ENCODE peak calls at places on chromosomes 2 and 18, in four cellular contexts. One of them, this sample, is unnamed.
A peak's percentile ranks its signal among the peaks of the same experiment; 100 is the strongest.

GRCh38 chr2:137117385-137117784 is 352.0 kb downstream of the THSD7B start:
- DNase-seq in mucosa of descending colon: no peak
- DNase-seq in GM20000: no peak
- DNase-seq in AG10803: peak; percentile 53
- DNase-seq in this sample: no peak

GRCh38 chr18:54774423-54774822 is 53.9 kb upstream of the RAB27B start:
- DNase-seq in mucosa of descending colon: no peak
- DNase-seq in GM20000: no peak
- DNase-seq in AG10803: peak; percentile 75
- DNase-seq in this sample: no peak

GRCh38 chr18:73980289-73980979 is 167.2 kb downstream of the FBXO15 start:
- DNase-seq in mucosa of descending colon: peak; percentile 25
- DNase-seq in GM20000: no peak
- DNase-seq in AG10803: peak; percentile 21
- DNase-seq in this sample: peak; percentile 60

GRCh38 chr2:148789059-148789458 is 86.0 kb upstream of the KIF5C start:
- DNase-seq in mucosa of descending colon: no peak
- DNase-seq in GM20000: no peak
- DNase-seq in AG10803: no peak
- DNase-seq in this sample: no peak

GRCh38 chr2:110104025-110104771 is 11.4 kb downstream of the MALL start:
- DNase-seq in mucosa of descending colon: no peak
- DNase-seq in GM20000: no peak
- DNase-seq in AG10803: no peak
- DNase-seq in this sample: no peak

GRCh38 chr2:118084483-118085089 is 3.7 kb upstream of the INSIG2 start:
- DNase-seq in mucosa of descending colon: no peak
- DNase-seq in GM20000: no peak
- DNase-seq in AG10803: no peak
- DNase-seq in this sample: no peak

GRCh38 chr2:135600915-135601314 is 69.6 kb downstream of the R3HDM1 start:
- DNase-seq in mucosa of descending colon: no peak
- DNase-seq in GM20000: no peak
- DNase-seq in AG10803: peak; percentile 16
- DNase-seq in this sample: no peak

GRCh38 chr18:8478166-8478967 is 130.9 kb upstream of the RAB12 start:
- DNase-seq in mucosa of descending colon: peak; percentile 68
- DNase-seq in GM20000: peak; percentile 80
- DNase-seq in AG10803: peak; percentile 39
- DNase-seq in this sample: peak; percentile 45

GRCh38 chr2:150733219-150733618 is 245.8 kb upstream of the RND3 start:
- DNase-seq in mucosa of descending colon: no peak
- DNase-seq in GM20000: no peak
- DNase-seq in AG10803: no peak
- DNase-seq in this sample: no peak

GRCh38 chr2:240432820-240433801 is 2.4 kb upstream of the GPC1 start:
- DNase-seq in mucosa of descending colon: no peak
- DNase-seq in GM20000: no peak
- DNase-seq in AG10803: no peak
- DNase-seq in this sample: peak; percentile 35

GRCh38 chr2:152825834-152826233 is 107.4 kb downstream of the ARL6IP6 start:
- DNase-seq in mucosa of descending colon: no peak
- DNase-seq in GM20000: no peak
- DNase-seq in AG10803: peak; percentile 93
- DNase-seq in this sample: no peak

GRCh38 chr2:157751462-157752058 is 122.9 kb upstream of the ACVR1C start:
- DNase-seq in mucosa of descending colon: peak; percentile 28
- DNase-seq in GM20000: no peak
- DNase-seq in AG10803: peak; percentile 32
- DNase-seq in this sample: no peak

GRCh38 chr2:171763602-171764001 is 76.3 kb downstream of the DYNC1I2 start:
- DNase-seq in mucosa of descending colon: no peak
- DNase-seq in GM20000: no peak
- DNase-seq in AG10803: no peak
- DNase-seq in this sample: no peak

GRCh38 chr2:113724010-113724409 is 32.4 kb downstream of the SLC35F5 start:
- DNase-seq in mucosa of descending colon: no peak
- DNase-seq in GM20000: no peak
- DNase-seq in AG10803: no peak
- DNase-seq in this sample: no peak

GRCh38 chr2:111975053-111975552 is 76.7 kb downstream of the MERTK start:
- DNase-seq in mucosa of descending colon: no peak
- DNase-seq in GM20000: no peak
- DNase-seq in AG10803: peak; percentile 63
- DNase-seq in this sample: no peak

GRCh38 chr2:186535861-186536260 is 49.8 kb downstream of the ZC3H15 start:
- DNase-seq in mucosa of descending colon: no peak
- DNase-seq in GM20000: no peak
- DNase-seq in AG10803: no peak
- DNase-seq in this sample: no peak

GRCh38 chr2:132412021-132412420 is 4.6 kb upstream of the GPR39 start:
- DNase-seq in mucosa of descending colon: no peak
- DNase-seq in GM20000: no peak
- DNase-seq in AG10803: no peak
- DNase-seq in this sample: no peak

GRCh38 chr2:69200107-69200520 is 186.9 kb downstream of the GFPT1 start:
- DNase-seq in mucosa of descending colon: no peak
- DNase-seq in GM20000: no peak
- DNase-seq in AG10803: peak; percentile 97
- DNase-seq in this sample: no peak

GRCh38 chr18:48472610-48473009 is 63.4 kb upstream of the ZBTB7C start:
- DNase-seq in mucosa of descending colon: no peak
- DNase-seq in GM20000: no peak
- DNase-seq in AG10803: peak; percentile 82
- DNase-seq in this sample: no peak

GRCh38 chr2:228700638-228701037 is 519.2 kb upstream of the SPHKAP start:
- DNase-seq in mucosa of descending colon: no peak
- DNase-seq in GM20000: no peak
- DNase-seq in AG10803: peak; percentile 63
- DNase-seq in this sample: no peak

GRCh38 chr2:64524604-64525322 is 635 bp downstream of the AFTPH start:
- DNase-seq in mucosa of descending colon: peak; percentile 51
- DNase-seq in GM20000: no peak
- DNase-seq in AG10803: no peak
- DNase-seq in this sample: peak; percentile 31

GRCh38 chr2:156430978-156431358 is 5.2 kb upstream of the GPD2 start:
- DNase-seq in mucosa of descending colon: no peak
- DNase-seq in GM20000: peak; percentile 68
- DNase-seq in AG10803: peak; percentile 63
- DNase-seq in this sample: no peak

GRCh38 chr2:151552287-151552686 is 142.6 kb downstream of the RIF1 start:
- DNase-seq in mucosa of descending colon: no peak
- DNase-seq in GM20000: no peak
- DNase-seq in AG10803: no peak
- DNase-seq in this sample: no peak

GRCh38 chr2:46390036-46390435 is 89.3 kb upstream of the TMEM247 start:
- DNase-seq in mucosa of descending colon: no peak
- DNase-seq in GM20000: no peak
- DNase-seq in AG10803: no peak
- DNase-seq in this sample: no peak

GRCh38 chr2:72788756-72789155 is 37.1 kb downstream of the EXOC6B start:
- DNase-seq in mucosa of descending colon: no peak
- DNase-seq in GM20000: no peak
- DNase-seq in AG10803: peak; percentile 62
- DNase-seq in this sample: no peak

GRCh38 chr2:27593240-27593639 is 10.4 kb downstream of the ZNF512 start:
- DNase-seq in mucosa of descending colon: no peak
- DNase-seq in GM20000: no peak
- DNase-seq in AG10803: no peak
- DNase-seq in this sample: no peak

GRCh38 chr2:195304310-195304709 is 352.7 kb upstream of the SLC39A10 start:
- DNase-seq in mucosa of descending colon: no peak
- DNase-seq in GM20000: no peak
- DNase-seq in AG10803: peak; percentile 6
- DNase-seq in this sample: no peak

GRCh38 chr2:125516496-125517109 is 1139.4 kb upstream of the GYPC start:
- DNase-seq in mucosa of descending colon: peak; percentile 33
- DNase-seq in GM20000: peak; percentile 38
- DNase-seq in AG10803: no peak
- DNase-seq in this sample: no peak
- TF ChIP-seq CTCF in mucosa of descending colon: peak; percentile 38
- TF ChIP-seq CTCF in GM20000: peak; percentile 81
- TF ChIP-seq CTCF in AG10803: peak; percentile 27
- TF ChIP-seq CTCF in this sample: peak; percentile 28

GRCh38 chr2:100293341-100294161 is 28.8 kb downstream of the LONRF2 start:
- DNase-seq in mucosa of descending colon: no peak
- DNase-seq in GM20000: no peak
- DNase-seq in AG10803: no peak
- DNase-seq in this sample: no peak

GRCh38 chr2:100290718-100291151 is 31.6 kb downstream of the LONRF2 start:
- DNase-seq in mucosa of descending colon: no peak
- DNase-seq in GM20000: no peak
- DNase-seq in AG10803: no peak
- DNase-seq in this sample: no peak

GRCh38 chr2:100294162-100294497 is 28.2 kb downstream of the LONRF2 start:
- DNase-seq in mucosa of descending colon: no peak
- DNase-seq in GM20000: no peak
- DNase-seq in AG10803: no peak
- DNase-seq in this sample: no peak

GRCh38 chr2:100291152-100291970 is 30.9 kb downstream of the LONRF2 start:
- DNase-seq in mucosa of descending colon: peak; percentile 5
- DNase-seq in GM20000: no peak
- DNase-seq in AG10803: peak; percentile 87
- DNase-seq in this sample: peak; percentile 60

DNA sequence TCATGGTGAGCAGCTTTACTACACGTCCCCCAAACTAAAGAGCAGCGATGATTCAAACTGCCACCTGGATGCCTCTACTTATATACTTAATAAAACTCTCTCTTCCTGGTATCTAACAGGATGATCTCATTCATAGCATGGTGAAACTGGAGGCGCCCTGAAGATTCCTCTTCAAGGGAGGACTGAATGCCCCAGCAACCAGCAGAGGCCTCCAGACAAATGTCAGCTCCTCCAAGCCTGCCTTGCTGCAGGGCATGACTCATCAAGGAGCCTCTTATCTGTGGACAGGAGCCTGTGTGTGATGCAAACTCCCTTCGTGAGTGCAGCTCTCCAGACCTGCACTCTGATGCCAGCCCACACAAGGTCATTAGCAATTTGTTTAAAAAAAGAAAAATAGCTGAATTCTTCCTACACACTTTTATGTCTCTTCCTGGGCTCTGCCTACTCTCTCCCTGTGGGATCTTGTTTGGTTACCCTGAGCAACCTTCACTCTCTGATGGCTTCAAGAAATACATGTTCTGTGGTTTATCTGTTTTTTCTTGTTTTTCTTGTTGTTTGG is 30.2 kb downstream of the LONRF2 start:
- DNase-seq in mucosa of descending colon: no peak
- DNase-seq in GM20000: no peak
- DNase-seq in AG10803: peak; percentile 65
- DNase-seq in this sample: peak; percentile 52
- TF ChIP-seq CTCF in mucosa of descending colon: no peak
- TF ChIP-seq CTCF in GM20000: no peak
- TF ChIP-seq CTCF in AG10803: no peak
- TF ChIP-seq CTCF in this sample: no peak

GRCh38 chr2:50786345-50786744 is 245.6 kb downstream of the NRXN1 start:
- DNase-seq in mucosa of descending colon: no peak
- DNase-seq in GM20000: no peak
- DNase-seq in AG10803: no peak
- DNase-seq in this sample: no peak
- TF ChIP-seq CTCF in mucosa of descending colon: no peak
- TF ChIP-seq CTCF in GM20000: no peak
- TF ChIP-seq CTCF in AG10803: no peak
- TF ChIP-seq CTCF in this sample: peak; percentile 20

GRCh38 chr2:1047485-1047884 is 96.8 kb downstream of the SNTG2 start:
- DNase-seq in mucosa of descending colon: no peak
- DNase-seq in GM20000: no peak
- DNase-seq in AG10803: peak; percentile 22
- DNase-seq in this sample: no peak
- TF ChIP-seq CTCF in mucosa of descending colon: no peak
- TF ChIP-seq CTCF in GM20000: no peak
- TF ChIP-seq CTCF in AG10803: peak; percentile 11
- TF ChIP-seq CTCF in this sample: no peak

GRCh38 chr2:20452551-20452950 is 5.7 kb downstream of the RHOB start:
- DNase-seq in mucosa of descending colon: no peak
- DNase-seq in GM20000: no peak
- DNase-seq in AG10803: no peak
- DNase-seq in this sample: no peak
- TF ChIP-seq CTCF in mucosa of descending colon: no peak
- TF ChIP-seq CTCF in GM20000: no peak
- TF ChIP-seq CTCF in AG10803: no peak
- TF ChIP-seq CTCF in this sample: no peak

DNA sequence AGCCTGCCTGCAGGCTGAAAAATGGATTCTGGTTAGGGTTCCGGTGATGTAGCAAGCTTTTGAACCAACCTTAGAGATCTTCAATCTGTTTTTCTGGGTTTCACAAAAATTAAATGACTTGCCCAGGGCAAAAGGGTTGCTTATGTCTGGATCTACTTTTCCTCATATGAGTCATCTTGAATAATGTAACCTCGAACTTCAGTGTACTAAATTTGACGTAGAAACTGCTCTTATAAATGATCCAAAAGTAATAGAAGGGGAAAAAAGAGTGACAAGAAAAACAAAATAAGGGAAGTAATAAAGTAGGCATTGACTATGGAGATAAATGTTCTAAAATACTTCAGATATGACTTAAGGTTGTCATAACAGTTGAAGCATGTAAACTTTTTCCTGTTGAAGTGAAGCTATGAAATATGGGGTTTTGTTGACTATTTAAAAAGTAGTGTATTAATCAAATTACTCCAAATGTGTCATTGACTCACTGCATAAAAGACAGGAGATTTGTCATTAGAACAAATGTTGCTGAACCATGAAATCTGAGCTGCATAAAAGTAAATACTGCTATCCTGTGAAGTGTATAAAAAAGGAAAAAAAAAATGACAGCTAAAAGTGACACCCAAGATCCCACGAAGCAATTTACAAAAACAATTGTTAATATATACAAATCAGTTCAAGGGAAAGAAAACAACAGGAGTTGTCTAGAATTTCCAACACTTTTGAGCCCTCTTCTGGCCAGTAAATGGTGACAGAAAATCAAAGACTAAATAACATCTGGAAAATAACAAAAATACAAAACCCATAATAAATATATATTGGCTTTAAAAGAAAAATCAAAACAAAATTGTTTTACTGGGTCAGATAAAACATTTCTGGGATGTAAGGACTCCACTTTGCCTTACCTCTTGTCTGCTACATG is 103.6 kb upstream of the SERPINE2 start:
- DNase-seq in mucosa of descending colon: no peak
- DNase-seq in GM20000: no peak
- DNase-seq in AG10803: peak; percentile 81
- DNase-seq in this sample: no peak
- TF ChIP-seq CTCF in mucosa of descending colon: no peak
- TF ChIP-seq CTCF in GM20000: no peak
- TF ChIP-seq CTCF in AG10803: peak; percentile 37
- TF ChIP-seq CTCF in this sample: no peak

GRCh38 chr18:46291149-46291548 is 187.0 kb downstream of the HAUS1 start:
- DNase-seq in mucosa of descending colon: no peak
- DNase-seq in GM20000: no peak
- DNase-seq in AG10803: peak; percentile 9
- DNase-seq in this sample: no peak

GRCh38 chr18:46293699-46294300 is 189.6 kb downstream of the HAUS1 start:
- DNase-seq in mucosa of descending colon: no peak
- DNase-seq in GM20000: no peak
- DNase-seq in AG10803: peak; percentile 23
- DNase-seq in this sample: no peak

GRCh38 chr18:46289931-46290330 is 185.7 kb downstream of the HAUS1 start:
- DNase-seq in mucosa of descending colon: no peak
- DNase-seq in GM20000: no peak
- DNase-seq in AG10803: no peak
- DNase-seq in this sample: peak; percentile 25

GRCh38 chr18:46289458-46289857 is 185.3 kb downstream of the HAUS1 start:
- DNase-seq in mucosa of descending colon: no peak
- DNase-seq in GM20000: no peak
- DNase-seq in AG10803: no peak
- DNase-seq in this sample: no peak

GRCh38 chr18:46290440-46291020 is 186.3 kb downstream of the HAUS1 start:
- DNase-seq in mucosa of descending colon: no peak
- DNase-seq in GM20000: no peak
- DNase-seq in AG10803: no peak
- DNase-seq in this sample: peak; percentile 21
- TF ChIP-seq CTCF in mucosa of descending colon: no peak
- TF ChIP-seq CTCF in GM20000: no peak
- TF ChIP-seq CTCF in AG10803: no peak
- TF ChIP-seq CTCF in this sample: no peak